ENCODE peak calls at places on chromosomes 2 and 18, in four cellular contexts. B is GM13977, I is GM04504, Q is stomach. X is an unnamed sample.

GRCh38 chr18:58992301-58993231 is 127.9 kb downstream of the ZNF532 start:
- DNase-seq in B (no peak), I (no peak), Q (no peak), X (no peak)

GRCh38 chr2:236146436-236146835 is 21.8 kb downstream of the GBX2 start:
- DNase-seq in B (no peak), I (no peak), Q (no peak), X (no peak)

GRCh38 chr18:42954887-42955286 is 160.6 kb downstream of the RIT2 start:
- DNase-seq in B (no peak), I (no peak), Q (no peak), X (no peak)

GRCh38 chr2:111694690-111695089 is 189.3 kb downstream of the ANAPC1 start:
- DNase-seq in B (no peak), I (peak; percentile 95), Q (no peak), X (no peak)

GRCh38 chr2:227388537-227389011 is 825 bp upstream of the SCYGR1 start:
- DNase-seq in B (no peak), I (peak; percentile 77), Q (no peak), X (no peak)

GRCh38 chr18:31426021-31426420 is 21.5 kb upstream of the DSG3 start:
- DNase-seq in B (no peak), I (no peak), Q (no peak), X (no peak)

GRCh38 chr18:70284976-70285610 is 3.8 kb upstream of the SOCS6 start:
- DNase-seq in B (no peak), I (no peak), Q (no peak), X (no peak)

GRCh38 chr2:14016289-14016955 is 616.1 kb upstream of the LRATD1 start:
- DNase-seq in B (no peak), I (peak; percentile 13), Q (peak; percentile 73), X (no peak)

GRCh38 chr18:78561757-78562445 is 417.7 kb upstream of the SALL3 start:
- DNase-seq in B (no peak), I (no peak), Q (no peak), X (no peak)

GRCh38 chr2:46163804-46164569 is 133.2 kb upstream of the EPAS1 start:
- DNase-seq in B (no peak), I (no peak), Q (no peak), X (no peak)

GRCh38 chr18:25669741-25670140 is 317.8 kb upstream of the ZNF521 start:
- DNase-seq in B (no peak), I (no peak), Q (no peak), X (no peak)

GRCh38 chr18:76803814-76804213 is 18.5 kb upstream of the ZNF236 start:
- DNase-seq in B (peak; percentile 74), I (peak; percentile 28), Q (peak; percentile 67), X (peak; percentile 94)

GRCh38 chr2:100412866-100413265 is 4.6 kb downstream of the CHST10 start:
- DNase-seq in B (no peak), I (no peak), Q (no peak), X (no peak)

GRCh38 chr2:98037666-98038339 is 42.1 kb upstream of the TMEM131 start:
- DNase-seq in B (no peak), I (no peak), Q (no peak), X (no peak)

GRCh38 chr18:37368110-37368812 is 197.3 kb downstream of the CELF4 start:
- DNase-seq in B (no peak), I (no peak), Q (no peak), X (no peak)

GRCh38 chr2:172640389-172640788 is 84.5 kb downstream of the PDK1 start:
- DNase-seq in B (no peak), I (no peak), Q (no peak), X (no peak)

X was measured in Karpas-422.